ENCODE peak calls at places on chromosomes 11 and 22, in six cellular contexts. B, K, M, R, V and W are unnamed samples.

GRCh38 chr22:50698546-50698945 is 25.9 kb downstream of the SHANK3 start:
- ATAC-seq in B (no peak), K (no peak), M (no peak), R (no peak), V (no peak), W (no peak)

GRCh38 chr22:24171822-24172221 is 9.5 kb upstream of the SUSD2 start:
- ATAC-seq in B (no peak), K (no peak), M (no peak), R (no peak), V (no peak), W (no peak)

GRCh38 chr11:10838083-10838482 is 19.8 kb downstream of the ZBED5 start:
- ATAC-seq in B (no peak), K (no peak), M (no peak), R (peak; percentile 42), V (no peak), W (no peak)

GRCh38 chr11:120908521-120909181 is 115.3 kb upstream of the TBCEL start:
- ATAC-seq in B (peak; percentile 31), K (peak; percentile 18), M (peak; percentile 59), R (no peak), V (no peak), W (peak; percentile 25)

GRCh38 chr11:33172996-33173395 is 11.7 kb upstream of the CSTF3 start:
- ATAC-seq in B (no peak), K (peak; percentile 72), M (peak; percentile 97), R (peak; percentile 35), V (no peak), W (peak; percentile 79)

GRCh38 chr11:132050577-132051180 is 680.3 kb downstream of the NTM start:
- ATAC-seq in B (no peak), K (no peak), M (no peak), R (no peak), V (no peak), W (no peak)

GRCh38 chr11:6647282-6647679 is 8.3 kb downstream of the DCHS1 start:
- ATAC-seq in B (no peak), K (peak; percentile 33), M (no peak), R (no peak), V (no peak), W (peak; percentile 22)

GRCh38 chr22:46224044-46224746 is 25.9 kb downstream of the CDPF1 start:
- ATAC-seq in B (no peak), K (no peak), M (no peak), R (peak; percentile 68), V (no peak), W (no peak)

GRCh38 chr11:67287355-67288197 is 1.5 kb upstream of the ANKRD13D start:
- ATAC-seq in B (no peak), K (no peak), M (peak; percentile 2), R (no peak), V (no peak), W (no peak)

GRCh38 chr11:67289651-67290479 is 762 bp downstream of the ANKRD13D start:
- ATAC-seq in B (peak; percentile 7), K (no peak), M (peak; percentile 7), R (peak; percentile 31), V (peak; percentile 25), W (no peak)

GRCh38 chr11:67288198-67288451 is 978 bp upstream of the ANKRD13D start:
- ATAC-seq in B (no peak), K (no peak), M (no peak), R (no peak), V (peak; percentile 7), W (no peak)

GRCh38 chr11:67289226-67289650 is at the start of gene ANKRD13D:
- ATAC-seq in B (peak; percentile 42), K (no peak), M (peak; percentile 31), R (peak; percentile 54), V (peak; percentile 58), W (peak; percentile 81)

DNA sequence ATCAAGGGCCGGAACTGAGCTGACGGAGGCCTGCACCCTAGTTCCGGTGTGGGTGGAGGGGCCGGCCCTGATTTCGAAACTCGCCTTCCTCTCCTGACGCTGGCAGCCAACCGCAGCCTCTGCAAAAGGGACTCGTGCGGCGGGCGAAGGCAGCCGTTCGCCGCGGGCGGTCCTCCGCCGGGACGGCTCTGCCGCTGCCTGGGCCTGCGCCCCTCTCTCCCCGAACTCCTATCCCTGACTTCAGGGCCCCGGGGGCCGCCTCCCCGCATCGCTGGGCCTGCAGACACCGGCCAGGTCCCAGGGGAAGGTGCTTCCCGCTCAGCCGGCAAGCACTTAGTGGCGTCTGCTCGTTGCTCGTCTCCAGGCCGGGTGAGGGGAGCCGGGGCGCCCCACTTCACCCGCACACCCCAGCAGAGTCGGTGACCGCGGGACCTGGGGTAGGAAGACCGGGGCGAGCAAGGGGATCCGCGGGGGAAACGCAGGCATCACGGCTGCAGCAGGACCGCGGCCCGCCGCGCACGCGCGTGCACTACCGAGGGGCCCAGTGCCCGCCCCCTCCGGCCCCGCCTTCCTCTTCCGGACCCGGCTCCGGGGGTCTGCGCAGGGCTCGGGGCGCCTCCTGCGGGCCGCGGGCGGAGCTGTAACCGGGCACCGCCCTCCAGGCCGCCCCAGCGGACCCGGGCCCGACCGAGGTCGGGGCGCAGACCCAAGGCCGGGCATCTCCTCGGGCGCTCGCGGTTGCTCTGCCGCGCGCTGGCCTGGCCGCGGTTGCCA is 464 bp upstream of the ANKRD13D start:
- ATAC-seq in B (peak; percentile 88), K (peak; percentile 93), M (peak; percentile 80), R (peak; percentile 86), V (peak; percentile 78), W (peak; percentile 87)
- TF ChIP-seq POLR2A in B (peak; percentile 93), K (peak; percentile 76), M (peak; percentile 88), R (peak; percentile 91), V (peak; percentile 59), W (peak; percentile 53)

GRCh38 chr22:37746366-37747089 is 49.7 kb downstream of the TRIOBP start:
- ATAC-seq in B (peak; percentile 23), K (peak; percentile 37), M (peak; percentile 4), R (peak; percentile 27), V (no peak), W (peak; percentile 0)

GRCh38 chr22:37747715-37748100 is 50.9 kb downstream of the TRIOBP start:
- ATAC-seq in B (no peak), K (no peak), M (no peak), R (no peak), V (no peak), W (no peak)

GRCh38 chr22:37745548-37746365 is 48.9 kb downstream of the TRIOBP start:
- ATAC-seq in B (peak; percentile 93), K (peak; percentile 85), M (peak; percentile 75), R (peak; percentile 92), V (peak; percentile 47), W (peak; percentile 85)

GRCh38 chr22:37748659-37749058 is 51.8 kb downstream of the TRIOBP start:
- ATAC-seq in B (no peak), K (no peak), M (no peak), R (no peak), V (no peak), W (no peak)

DNA sequence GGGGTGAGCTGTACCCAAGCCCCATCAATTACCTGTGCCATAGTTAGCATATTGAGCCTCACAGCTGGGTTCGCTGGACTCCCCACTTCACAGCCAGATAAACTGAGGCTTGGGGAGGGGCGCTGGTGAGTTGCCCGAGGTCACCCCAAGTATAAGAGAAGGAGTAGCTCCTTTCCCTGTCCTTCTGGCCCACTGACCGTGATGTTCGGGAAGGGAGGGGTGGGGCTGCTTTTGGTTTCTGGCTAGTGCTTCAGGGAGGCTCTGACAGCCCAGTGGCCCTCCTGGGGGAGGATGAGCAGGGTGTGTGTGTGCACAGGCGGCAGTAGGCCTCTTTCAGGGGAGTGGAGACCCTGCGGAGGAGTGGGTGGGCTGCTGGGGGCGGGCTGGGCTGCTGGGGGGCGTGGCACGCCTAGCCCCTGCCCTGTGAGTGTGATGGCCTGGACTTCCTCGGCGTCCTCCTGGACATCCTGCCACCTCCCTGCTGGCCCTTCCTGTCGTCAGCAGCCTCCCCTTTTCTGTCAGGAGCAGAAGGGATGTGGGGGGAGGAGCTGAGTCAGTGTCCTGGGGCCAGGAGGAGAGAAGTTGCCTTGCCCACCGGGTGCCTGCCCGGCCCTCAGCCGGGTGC is 50.4 kb downstream of the TRIOBP start:
- ATAC-seq in B (peak; percentile 13), K (peak; percentile 27), M (peak; percentile 6), R (peak; percentile 31), V (no peak), W (peak; percentile 8)
- TF ChIP-seq POLR2AphosphoS5 in B (no peak), K (no peak), M (no peak), R (no peak), V (no peak), W (no peak)

DNA sequence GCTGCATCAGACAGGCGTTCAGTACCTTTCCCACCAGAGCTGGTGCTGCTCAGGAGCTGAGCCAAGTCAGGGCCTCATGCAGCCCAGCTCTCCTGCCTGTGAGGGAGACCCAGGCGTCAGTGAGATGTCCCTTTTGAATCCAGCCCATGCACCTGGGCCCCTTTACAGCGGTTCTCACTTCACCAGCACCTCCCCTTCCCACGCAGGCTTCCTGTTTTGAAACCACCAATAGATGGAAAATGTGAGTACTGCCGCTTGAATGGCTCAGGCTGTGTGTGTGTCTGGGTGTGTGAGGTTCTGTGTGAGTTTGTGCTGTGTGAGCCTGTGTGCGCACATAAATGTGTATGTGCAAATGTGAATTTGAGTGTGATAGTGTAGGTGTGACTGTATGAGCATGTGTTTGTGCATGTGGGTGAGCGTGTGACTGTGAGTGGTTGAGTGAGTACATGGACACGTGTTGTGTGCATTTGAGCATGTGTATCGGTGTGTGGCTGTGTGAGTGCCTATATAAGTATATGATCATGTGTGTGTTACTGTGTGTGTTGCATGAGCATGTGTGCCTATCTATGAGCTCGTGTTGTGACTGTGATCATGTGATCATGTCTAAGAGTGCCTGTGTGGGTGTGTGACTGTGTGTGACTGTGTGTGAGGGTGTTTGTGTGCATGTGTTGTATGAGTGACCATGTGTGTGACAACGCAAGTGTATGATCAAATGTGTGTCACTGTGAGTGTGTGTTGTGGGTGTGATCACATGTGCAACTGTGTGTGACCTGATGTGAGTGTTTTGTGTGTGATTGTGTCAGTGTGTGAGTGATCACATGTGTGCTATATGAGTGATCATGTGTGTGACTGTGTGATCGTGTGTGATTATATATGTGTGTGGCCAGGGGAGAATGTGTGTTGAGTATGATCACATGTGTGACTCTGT is 88.7 kb downstream of the UBASH3B start:
- ATAC-seq in B (peak; percentile 40), K (no peak), M (no peak), R (no peak), V (no peak), W (no peak)
- H3K27me3 ChIP-seq in B (peaks cover 2% of the 10 kb centered on the region), K (no peaks in the 10 kb centered on the region), M (no peaks in the 10 kb centered on the region), R (peaks cover 35% of the 10 kb centered on the region), V (no peaks in the 10 kb centered on the region), W (peaks cover 15% of the 10 kb centered on the region)

GRCh38 chr11:93541154-93541553 is 2.0 kb downstream of the SMCO4 start:
- ATAC-seq in B (no peak), K (no peak), M (no peak), R (no peak), V (no peak), W (no peak)

GRCh38 chr11:93545566-93545965 is 2.4 kb upstream of the SMCO4 start:
- ATAC-seq in B (no peak), K (no peak), M (no peak), R (no peak), V (no peak), W (no peak)

GRCh38 chr11:93541884-93542752 is 1.1 kb downstream of the SMCO4 start:
- ATAC-seq in B (peak; percentile 83), K (peak; percentile 75), M (peak; percentile 69), R (peak; percentile 70), V (peak; percentile 54), W (peak; percentile 55)

GRCh38 chr11:93542753-93543246 is 391 bp downstream of the SMCO4 start:
- ATAC-seq in B (peak; percentile 64), K (peak; percentile 62), M (peak; percentile 54), R (peak; percentile 61), V (peak; percentile 71), W (peak; percentile 57)

DNA sequence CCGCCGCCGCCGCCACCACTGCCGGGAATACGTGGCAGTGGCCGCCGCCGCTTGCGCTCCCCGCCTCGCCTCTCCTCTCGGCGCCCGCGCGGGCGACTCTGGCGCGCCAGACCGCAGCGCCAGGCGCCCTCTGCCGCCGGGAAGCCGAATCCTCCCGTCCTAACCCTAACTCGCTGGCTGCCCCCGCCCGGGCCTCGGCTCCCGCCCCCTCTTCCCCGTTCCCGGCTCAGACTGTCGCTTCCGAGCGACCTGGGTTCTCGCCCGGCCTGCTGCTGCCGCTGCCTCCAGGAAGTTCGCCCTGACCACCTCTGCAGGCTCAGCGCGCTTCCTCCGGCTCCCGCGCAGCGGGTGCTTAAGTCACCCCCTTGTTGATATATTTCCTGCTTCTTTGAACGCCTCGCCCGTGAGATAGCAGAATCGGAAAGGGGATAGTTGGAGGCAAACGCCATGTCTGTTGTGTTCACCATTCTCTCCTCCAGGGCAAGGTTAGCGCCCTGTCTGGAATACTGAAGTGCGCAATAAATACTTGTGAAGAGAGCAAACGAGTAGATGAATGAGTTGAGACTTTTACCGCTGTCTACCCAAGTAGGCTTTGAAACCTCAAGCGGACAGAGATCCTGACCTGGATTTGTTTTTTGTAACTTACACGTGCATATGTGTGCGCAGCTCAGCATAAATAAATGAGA is at the start of gene SMCO4:
- ATAC-seq in B (peak; percentile 78), K (peak; percentile 94), M (peak; percentile 89), R (peak; percentile 94), V (peak; percentile 88), W (peak; percentile 94)
- TF ChIP-seq POLR2A in B (peak; percentile 58), K (no peak), M (no peak), R (peak; percentile 56), V (no peak), W (peak; percentile 8)